ENCODE peak calls at places on chromosomes 6 and 20, in nine cellular contexts. B is SK-N-SH, K is GM23338, V is IMR-90, M is mesendoderm, A is osteoblast, G is fibroblast of lung, I is H9, N is endothelial cell of umbilical vein. J is an unnamed sample.

GRCh38 chr6:45461486-45461885 is 83.8 kb upstream of the SUPT3H start:
- DNase-seq in I (no peak), K (no peak), N (no peak), B (no peak), V (no peak), A (no peak), G (peak; percentile 58), M (no peak), J (peak; percentile 52)

GRCh38 chr6:111211411-111212030 is 124.2 kb downstream of the SLC16A10 start:
- DNase-seq in N (no peak), B (no peak), A (peak; percentile 50), M (peak; percentile 28), V (no peak), G (no peak), K (no peak), I (no peak), J (no peak)

GRCh38 chr6:167229586-167229985 is 61.5 kb upstream of the UNC93A start:
- DNase-seq in I (no peak), G (no peak), B (no peak), A (no peak), V (no peak), N (no peak), K (no peak), M (peak; percentile 65), J (no peak)

GRCh38 chr6:19719691-19720127 is 117.5 kb upstream of the ID4 start:
- DNase-seq in A (peak; percentile 18), K (peak; percentile 76), M (peak; percentile 29), B (peak; percentile 15), N (no peak), I (peak; percentile 54), V (peak; percentile 70), G (peak; percentile 82), J (peak; percentile 83)

GRCh38 chr6:2876210-2877056 is 26.7 kb downstream of the SERPINB9 start:
- DNase-seq in G (peak; percentile 90), I (no peak), M (peak; percentile 91), N (peak; percentile 98), B (peak; percentile 79), A (peak; percentile 98), K (peak; percentile 70), V (peak; percentile 81), J (peak; percentile 91)

GRCh38 chr20:61932199-61932592 is 133.5 kb downstream of the TAF4 start:
- DNase-seq in V (no peak), A (peak; percentile 81), N (no peak), I (no peak), G (no peak), K (no peak), M (no peak), B (no peak), J (no peak)

GRCh38 chr20:58852559-58853271 is at the start of gene GNAS:
- DNase-seq in A (peak; percentile 98), K (peak; percentile 96), G (peak; percentile 56), V (peak; percentile 60), M (peak; percentile 92), I (peak; percentile 86), N (peak; percentile 47), B (peak; percentile 74), J (peak; percentile 77)

GRCh38 chr6:133701633-133702331 is 187.1 kb upstream of the TCF21 start:
- DNase-seq in V (peak; percentile 48), B (no peak), K (no peak), N (no peak), G (peak; percentile 39), A (peak; percentile 62), M (no peak), I (no peak), J (no peak)

GRCh38 chr20:47620808-47621805 is 119.4 kb downstream of the NCOA3 start:
- DNase-seq in V (peak; percentile 82), K (peak; percentile 75), N (peak; percentile 83), G (peak; percentile 62), M (peak; percentile 41), A (peak; percentile 36), I (no peak), B (peak; percentile 39), J (peak; percentile 82)

GRCh38 chr6:166313255-166314070 is 5.3 kb upstream of the PRR18 start:
- DNase-seq in A (peak; percentile 93), K (peak; percentile 77), B (peak; percentile 74), V (peak; percentile 45), N (peak; percentile 45), I (peak; percentile 75), G (peak; percentile 35), M (peak; percentile 71), J (peak; percentile 46)

GRCh38 chr20:57939499-57939898 is 229.7 kb upstream of the PMEPA1 start:
- DNase-seq in K (no peak), B (no peak), A (no peak), N (no peak), V (no peak), G (no peak), M (no peak), I (no peak), J (no peak)

GRCh38 chr6:68633654-68634502 is 1.2 kb upstream of the ADGRB3 start:
- DNase-seq in A (peak; percentile 77), N (no peak), V (no peak), M (no peak), K (no peak), I (no peak), G (no peak), B (peak; percentile 12), J (no peak)
- H3K4me2 ChIP-seq in A (peak overlapping the region; percentile 91), N (peak overlapping the region; percentile 85), V (peak overlapping the region; percentile 76), M (peak overlapping the region; percentile 73), K (peak overlapping the region; percentile 97), I (peak overlapping the region; percentile 93), G (peak overlapping the region; percentile 95), B (peak overlapping the region; percentile 88), J (peak overlapping the region; percentile 83)

GRCh38 chr20:48828734-48829460 is 1.1 kb upstream of the PREX1 start:
- DNase-seq in M (peak; percentile 37), G (no peak), B (peak; percentile 37), A (peak; percentile 71), I (no peak), K (no peak), V (no peak), N (no peak), J (no peak)

GRCh38 chr20:48830826-48831318 is 3.1 kb upstream of the PREX1 start:
- DNase-seq in B (no peak), V (no peak), A (no peak), G (no peak), K (no peak), N (no peak), I (no peak), M (no peak), J (no peak)

GRCh38 chr20:48832423-48832735 is 4.6 kb upstream of the PREX1 start:
- DNase-seq in M (no peak), G (no peak), V (no peak), I (no peak), A (peak; percentile 51), K (no peak), B (no peak), N (no peak), J (no peak)

GRCh38 chr20:48829940-48830339 is 2.1 kb upstream of the PREX1 start:
- DNase-seq in B (no peak), V (no peak), M (no peak), N (no peak), K (no peak), I (no peak), A (no peak), G (no peak), J (no peak)

GRCh38 chr20:48831702-48832422 is 4.1 kb upstream of the PREX1 start:
- DNase-seq in G (peak; percentile 40), V (peak; percentile 39), I (no peak), B (no peak), A (peak; percentile 89), K (no peak), M (no peak), N (peak; percentile 69), J (peak; percentile 70)
- H3K4me2 ChIP-seq in G (no peak overlapping the region), V (no peak overlapping the region), I (no peak overlapping the region), B (no peak overlapping the region), A (peak overlapping the region; percentile 17), K (no peak overlapping the region), M (no peak overlapping the region), N (no peak overlapping the region), J (no peak overlapping the region)

DNA sequence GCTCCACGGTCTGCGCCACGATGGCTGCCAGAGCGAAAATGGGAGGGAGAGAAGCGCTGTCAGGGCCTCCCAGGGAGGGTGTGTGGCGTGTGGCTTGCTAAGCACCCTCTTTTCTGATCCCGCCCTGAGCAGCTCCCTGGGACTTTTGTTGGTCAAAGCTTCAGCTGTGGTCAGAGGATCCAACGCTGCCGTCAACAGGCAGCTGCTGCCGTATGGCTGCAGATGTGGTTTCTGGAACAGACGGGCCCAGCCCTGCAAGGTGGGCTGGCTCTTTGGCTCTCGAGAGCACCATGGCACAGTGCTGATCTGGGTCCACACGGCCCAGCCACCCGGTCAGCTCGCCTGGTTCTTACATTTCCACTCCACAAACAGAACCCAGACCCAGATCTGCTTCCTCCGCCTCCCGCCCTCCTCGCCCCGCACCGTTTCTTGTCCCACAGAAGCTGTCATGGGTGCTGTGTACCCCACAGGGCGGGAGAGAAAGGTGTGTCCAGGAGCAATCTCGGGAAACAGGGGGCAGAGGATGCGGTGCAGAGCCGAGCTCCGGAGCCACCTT is 86.0 kb upstream of the BHLHE23 start:
- DNase-seq in I (peak; percentile 21), B (no peak), M (no peak), K (no peak), A (peak; percentile 82), N (no peak), V (no peak), G (no peak), J (no peak)
- H3K4me2 ChIP-seq in I (no peak overlapping the region), B (no peak overlapping the region), M (no peak overlapping the region), K (no peak overlapping the region), A (no peak overlapping the region), N (no peak overlapping the region), V (no peak overlapping the region), G (no peak overlapping the region), J (no peak overlapping the region)

GRCh38 chr20:44678990-44679611 is 27.6 kb upstream of the ADA start:
- DNase-seq in B (peak; percentile 67), K (no peak), N (no peak), V (no peak), A (no peak), I (no peak), M (no peak), G (no peak), J (no peak)

GRCh38 chr20:44683263-44684046 is 31.7 kb upstream of the CCN5 start:
- DNase-seq in A (peak; percentile 83), K (peak; percentile 93), G (no peak), I (peak; percentile 88), V (peak; percentile 42), M (peak; percentile 82), B (peak; percentile 75), N (peak; percentile 64), J (peak; percentile 74)

GRCh38 chr20:44681796-44682566 is 30.5 kb upstream of the ADA start:
- DNase-seq in G (no peak), V (no peak), N (no peak), M (no peak), B (no peak), A (no peak), I (no peak), K (no peak), J (no peak)

GRCh38 chr20:44678247-44678646 is 26.7 kb upstream of the ADA start:
- DNase-seq in G (no peak), N (no peak), V (no peak), B (no peak), A (no peak), K (no peak), I (no peak), M (no peak), J (no peak)
- H3K4me2 ChIP-seq in G (no peak overlapping the region), N (no peak overlapping the region), V (no peak overlapping the region), B (no peak overlapping the region), A (no peak overlapping the region), K (no peak overlapping the region), I (no peak overlapping the region), M (no peak overlapping the region), J (no peak overlapping the region)

DNA sequence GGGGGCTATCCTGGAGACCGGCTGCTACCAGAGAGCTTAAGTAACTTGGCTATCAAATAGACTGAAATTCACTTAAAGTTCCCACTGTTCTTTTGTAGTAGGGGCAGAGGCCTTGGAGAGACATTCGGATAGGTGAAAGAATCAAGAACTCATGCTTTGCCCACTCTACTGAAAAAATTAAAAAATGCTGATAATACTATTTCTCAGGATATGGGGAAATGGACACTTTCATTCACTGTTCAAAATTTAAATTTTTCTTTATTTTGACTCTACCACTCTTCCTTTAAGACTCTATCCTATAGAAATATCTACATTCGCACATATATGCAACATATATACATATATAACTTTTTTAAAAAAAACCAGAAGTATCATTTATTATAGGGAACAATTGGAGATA is 117.8 kb upstream of the CHD6 start:
- DNase-seq in K (no peak), M (no peak), G (no peak), A (no peak), I (no peak), B (no peak), N (no peak), V (no peak), J (no peak)
- H3K4me2 ChIP-seq in K (no peak overlapping the region), M (no peak overlapping the region), G (no peak overlapping the region), A (no peak overlapping the region), I (no peak overlapping the region), B (no peak overlapping the region), N (no peak overlapping the region), V (no peak overlapping the region), J (no peak overlapping the region)